ENCODE peak calls at places on chromosomes 6 and 20, in eight cellular contexts. S, O, B, M, I, E, C and Y are unnamed samples.

GRCh38 chr6:158629376-158630221 is 14.9 kb downstream of the DYNLT1 start:
- DNase-seq in S (no peak), O (no peak), B (no peak), M (no peak), I (no peak), E (no peak), C (no peak), Y (no peak)

GRCh38 chr6:35962779-35963570 is 42.1 kb upstream of the SRPK1 start:
- DNase-seq in S (no peak), O (no peak), B (no peak), M (no peak), I (no peak), E (no peak), C (no peak), Y (no peak)

GRCh38 chr6:24981385-24981758 is 45.6 kb upstream of the RIPOR2 start:
- DNase-seq in S (no peak), O (no peak), B (no peak), M (no peak), I (peak), E (no peak), C (no peak), Y (no peak)

GRCh38 chr6:52640170-52640569 is 30.7 kb upstream of the TMEM14A start:
- DNase-seq in S (peak), O (no peak), B (no peak), M (no peak), I (no peak), E (no peak), C (no peak), Y (no peak)

GRCh38 chr20:60486345-60486744 is 528.1 kb downstream of the CDH26 start:
- DNase-seq in S (no peak), O (no peak), B (no peak), M (no peak), I (no peak), E (no peak), C (no peak), Y (no peak)

GRCh38 chr6:169700296-169700695 is 1.5 kb downstream of the WDR27 start:
- DNase-seq in S (no peak), O (no peak), B (no peak), M (no peak), I (peak), E (no peak), C (no peak), Y (no peak)

GRCh38 chr20:9498322-9498721 is 16.1 kb upstream of the LAMP5 start:
- DNase-seq in S (no peak), O (no peak), B (no peak), M (no peak), I (no peak), E (no peak), C (no peak), Y (no peak)

GRCh38 chr20:17824676-17825224 is 125.0 kb downstream of the BANF2 start:
- DNase-seq in S (no peak), O (no peak), B (no peak), M (no peak), I (no peak), E (no peak), C (no peak), Y (no peak)

GRCh38 chr6:33692760-33693158 is 18.7 kb downstream of the UQCC2 start:
- DNase-seq in S (no peak), O (no peak), B (peak), M (no peak), I (no peak), E (no peak), C (peak), Y (no peak)

GRCh38 chr6:110307368-110307767 is 50.8 kb downstream of the METTL24 start:
- DNase-seq in S (no peak), O (no peak), B (no peak), M (no peak), I (no peak), E (no peak), C (no peak), Y (no peak)

GRCh38 chr6:38612386-38612965 is 27.3 kb downstream of the BTBD9 start:
- DNase-seq in S (no peak), O (no peak), B (no peak), M (no peak), I (no peak), E (no peak), C (no peak), Y (no peak)

GRCh38 chr6:100173211-100173610 is 179.2 kb upstream of the MCHR2 start:
- DNase-seq in S (no peak), O (no peak), B (no peak), M (no peak), I (no peak), E (no peak), C (no peak), Y (no peak)

GRCh38 chr20:44752099-44752931 is 6.7 kb downstream of the KCNK15 start:
- DNase-seq in S (no peak), O (no peak), B (no peak), M (no peak), I (no peak), E (no peak), C (no peak), Y (no peak)

GRCh38 chr20:44746367-44747165 is 901 bp downstream of the KCNK15 start:
- DNase-seq in S (no peak), O (no peak), B (no peak), M (no peak), I (peak), E (no peak), C (no peak), Y (no peak)

GRCh38 chr20:44748005-44748370 is 2.3 kb downstream of the KCNK15 start:
- DNase-seq in S (no peak), O (no peak), B (no peak), M (no peak), I (peak), E (no peak), C (no peak), Y (no peak)

GRCh38 chr20:44747166-44748004 is 1.7 kb downstream of the KCNK15 start:
- DNase-seq in S (peak), O (no peak), B (peak), M (peak), I (peak), E (peak), C (peak), Y (peak)

GRCh38 chr20:44750081-44750805 is 4.6 kb downstream of the KCNK15 start:
- DNase-seq in S (no peak), O (no peak), B (no peak), M (no peak), I (no peak), E (peak), C (no peak), Y (no peak)
- TF ChIP-seq CTCF in S (peak), O (no peak), B (peak), M (no peak), I (peak), E (no peak), C (no peak), Y (no peak)

GRCh38 chr6:31068738-31069340 is 43.5 kb downstream of the C6orf15 start:
- DNase-seq in S (peak), O (no peak), B (peak), M (peak), I (peak), E (peak), C (peak), Y (peak)

GRCh38 chr6:31074406-31074805 is 38.0 kb downstream of the C6orf15 start:
- DNase-seq in S (no peak), O (no peak), B (no peak), M (no peak), I (no peak), E (no peak), C (no peak), Y (no peak)

GRCh38 chr6:31075528-31075927 is 36.8 kb downstream of the C6orf15 start:
- DNase-seq in S (no peak), O (no peak), B (no peak), M (no peak), I (no peak), E (no peak), C (no peak), Y (no peak)

GRCh38 chr6:31067881-31068737 is 44.3 kb downstream of the C6orf15 start:
- DNase-seq in S (no peak), O (no peak), B (no peak), M (no peak), I (no peak), E (no peak), C (no peak), Y (no peak)

GRCh38 chr6:31070711-31071197 is 41.6 kb downstream of the C6orf15 start:
- DNase-seq in S (peak), O (no peak), B (no peak), M (peak), I (peak), E (peak), C (no peak), Y (peak)
- TF ChIP-seq CTCF in S (peak), O (peak), B (peak), M (peak), I (peak), E (peak), C (peak), Y (peak)

DNA sequence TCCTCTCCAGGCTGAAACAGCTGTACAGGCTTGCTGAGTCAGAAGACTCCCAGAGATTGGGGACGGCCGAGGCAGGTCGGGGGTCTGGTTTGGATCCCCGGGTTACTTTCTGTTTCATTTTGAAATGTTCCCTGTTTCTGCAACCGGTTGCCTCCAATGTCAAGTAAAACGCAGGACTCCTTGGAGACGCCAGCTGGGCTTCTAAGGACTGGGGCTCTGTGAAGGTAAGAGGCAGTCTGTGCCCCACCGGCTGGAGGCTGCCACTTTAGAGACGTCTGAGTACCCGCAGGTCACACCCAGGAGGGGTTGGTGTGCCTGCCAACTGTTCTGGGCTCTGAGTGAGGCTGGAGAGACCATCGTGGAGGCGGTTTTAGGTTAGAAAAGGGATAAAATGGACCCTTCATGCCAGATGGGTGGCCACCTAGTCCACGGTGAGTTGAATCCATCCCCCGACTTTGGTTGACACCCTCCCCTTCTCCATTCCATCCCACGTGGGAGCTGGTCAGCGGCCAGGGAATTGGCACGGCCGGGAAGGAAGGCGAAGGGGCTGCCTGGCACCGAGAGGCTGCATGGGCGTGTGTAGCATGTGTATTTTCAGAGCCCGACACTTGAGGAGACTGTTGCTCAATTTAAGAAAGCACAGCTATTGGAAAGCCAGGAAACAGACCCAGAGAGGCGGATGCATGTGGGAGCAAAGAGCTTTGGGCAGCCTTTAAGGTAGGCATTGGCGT is 240.9 kb downstream of the PHACTR1 start:
- DNase-seq in S (peak), O (no peak), B (peak), M (peak), I (peak), E (peak), C (peak), Y (peak)
- TF ChIP-seq CTCF in S (no peak), O (no peak), B (peak), M (no peak), I (peak), E (peak), C (no peak), Y (no peak)

DNA sequence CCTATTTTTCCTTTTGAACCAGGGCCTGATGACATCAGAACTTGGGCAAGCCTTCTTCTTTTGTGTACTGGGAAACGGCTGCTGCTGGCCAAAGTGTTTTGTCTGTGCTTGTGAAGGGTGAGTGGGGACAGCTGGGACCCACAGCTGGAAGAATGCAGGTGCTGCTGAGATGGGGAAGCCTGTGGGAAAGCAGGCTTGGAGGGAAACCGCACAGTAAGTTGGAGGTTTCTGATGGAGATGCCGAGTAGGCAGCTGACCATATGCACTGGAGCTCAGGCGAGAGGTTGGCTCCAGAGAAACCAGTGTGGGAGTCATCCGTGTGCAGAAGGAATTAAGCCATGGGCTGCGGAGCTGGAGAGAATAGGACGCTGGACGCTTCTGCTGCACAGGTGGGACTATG is 8.5 kb upstream of the PSMG4 start:
- DNase-seq in S (no peak), O (no peak), B (no peak), M (no peak), I (no peak), E (no peak), C (no peak), Y (no peak)
- TF ChIP-seq CTCF in S (no peak), O (no peak), B (no peak), M (no peak), I (no peak), E (no peak), C (no peak), Y (no peak)

DNA sequence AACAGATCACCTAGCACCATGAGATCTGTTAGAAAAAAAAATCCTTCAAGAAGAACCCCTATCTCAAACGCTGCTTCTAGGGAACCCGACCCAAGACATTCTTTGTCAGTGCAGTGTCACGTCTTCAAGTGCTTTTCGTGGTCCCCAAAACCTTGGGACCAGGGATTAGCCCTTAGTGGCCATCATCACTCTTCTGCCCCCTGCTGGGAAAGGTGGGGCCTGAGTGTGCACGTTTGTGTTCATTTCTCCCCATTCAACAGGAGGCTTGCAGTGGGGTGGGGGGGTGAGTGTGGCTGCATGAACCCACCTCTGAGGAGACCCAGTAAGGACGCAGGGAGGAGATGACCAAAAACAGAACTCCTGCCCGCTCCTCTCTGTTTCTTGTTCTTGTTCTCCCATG is 218.2 kb upstream of the RNF24 start:
- DNase-seq in S (no peak), O (no peak), B (no peak), M (no peak), I (no peak), E (no peak), C (no peak), Y (no peak)
- TF ChIP-seq CTCF in S (no peak), O (peak), B (no peak), M (no peak), I (peak), E (no peak), C (no peak), Y (no peak)

GRCh38 chr6:45663181-45664180 is 285.7 kb upstream of the SUPT3H start:
- DNase-seq in S (peak), O (no peak), B (peak), M (no peak), I (no peak), E (no peak), C (no peak), Y (peak)
- TF ChIP-seq CTCF in S (peak), O (no peak), B (no peak), M (no peak), I (no peak), E (no peak), C (no peak), Y (no peak)

DNA sequence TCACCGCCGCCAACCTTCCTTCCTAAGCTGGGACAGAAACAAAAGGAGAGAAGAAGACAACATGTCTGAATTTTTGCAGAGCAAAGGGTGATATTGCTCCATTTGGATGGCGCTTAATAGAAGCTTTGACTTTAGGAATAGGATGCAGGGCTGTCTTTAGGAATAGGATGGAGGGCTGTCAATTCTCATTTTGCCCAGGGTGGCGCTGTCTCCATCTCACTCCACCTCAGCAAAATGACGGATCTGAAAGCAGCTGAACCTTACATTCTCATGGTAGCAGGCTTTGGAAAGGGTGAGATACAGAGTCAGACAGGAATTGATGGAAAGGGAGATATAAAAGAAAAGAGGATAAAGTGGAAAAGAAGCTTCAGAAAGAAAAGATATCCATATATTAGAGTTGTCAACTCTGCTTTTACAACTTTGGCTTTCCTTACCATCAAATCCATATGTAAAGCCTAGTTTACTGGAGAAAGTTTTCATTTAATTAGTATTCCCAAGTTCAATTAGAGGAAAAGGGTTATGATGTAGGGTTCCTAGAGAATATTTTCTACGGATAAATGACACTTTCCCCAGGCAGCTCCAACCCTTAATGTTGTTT is 2.4 kb downstream of the MTCL3 start:
- DNase-seq in S (peak), O (no peak), B (no peak), M (no peak), I (peak), E (peak), C (no peak), Y (no peak)
- TF ChIP-seq CTCF in S (peak), O (peak), B (peak), M (no peak), I (peak), E (peak), C (peak), Y (peak)

GRCh38 chr20:39412091-39412490 is 449.9 kb downstream of the DHX35 start:
- DNase-seq in S (no peak), O (no peak), B (no peak), M (no peak), I (no peak), E (no peak), C (no peak), Y (no peak)
- TF ChIP-seq CTCF in S (no peak), O (no peak), B (no peak), M (no peak), I (no peak), E (no peak), C (no peak), Y (no peak)